ENCODE peak calls at places on chromosome 18, in four cellular contexts. T is psoas muscle; B is CD8-positive, alpha-beta T cell; G is fibroblast of mammary gland. Q is an unnamed sample.

GRCh38 chr18:47756364-47757016 is 174.0 kb downstream of the SMAD2 start:
- DNase-seq in B (peak), G (peak), T (peak), Q (peak)

GRCh38 chr18:57122906-57123510 is 23.9 kb upstream of the BOD1L2 start:
- DNase-seq in T (no peak), G (no peak), B (no peak), Q (no peak)

GRCh38 chr18:69400253-69400975 is at the start of gene DOK6:
- DNase-seq in B (no peak), T (peak), G (peak), Q (no peak)

GRCh38 chr18:79252904-79253633 is 142.7 kb upstream of the NFATC1 start:
- DNase-seq in T (no peak), B (no peak), G (no peak), Q (no peak)

GRCh38 chr18:77107218-77107815 is 25.3 kb downstream of the MBP start:
- DNase-seq in T (no peak), G (peak), B (no peak), Q (no peak)

GRCh38 chr18:30828700-30829099 is 213.8 kb downstream of the DSC3 start:
- DNase-seq in B (no peak), G (no peak), T (no peak), Q (no peak)

GRCh38 chr18:7941533-7941932 is 374.4 kb downstream of the PTPRM start:
- DNase-seq in T (peak), G (no peak), B (no peak), Q (no peak)

GRCh38 chr18:69982417-69982816 is 34.7 kb upstream of the CD226 start:
- DNase-seq in G (no peak), T (no peak), B (no peak), Q (no peak)

GRCh38 chr18:75130591-75131274 is 78.2 kb downstream of the PTGR3 start:
- DNase-seq in G (peak), T (no peak), B (no peak), Q (no peak)

GRCh38 chr18:38961880-38962279 is 1396.3 kb upstream of the CELF4 start:
- DNase-seq in B (no peak), G (no peak), T (no peak), Q (peak)

GRCh38 chr18:74225193-74225840 is 66.4 kb downstream of the CYB5A start:
- DNase-seq in G (no peak), B (no peak), T (no peak), Q (no peak)

GRCh38 chr18:78716022-78716421 is 263.6 kb upstream of the SALL3 start:
- DNase-seq in B (no peak), T (no peak), G (no peak), Q (no peak)

GRCh38 chr18:59617468-59617932 is 79.7 kb downstream of the CCBE1 start:
- DNase-seq in G (no peak), B (no peak), T (no peak), Q (no peak)

GRCh38 chr18:10950876-10951630 is 198.3 kb downstream of the PIEZO2 start:
- DNase-seq in B (no peak), T (no peak), G (no peak), Q (peak)

GRCh38 chr18:22324191-22325131 is 93.3 kb downstream of the CTAGE1 start:
- DNase-seq in G (peak), B (no peak), T (no peak), Q (no peak)

GRCh38 chr18:46302866-46303485 is 198.8 kb downstream of the HAUS1 start:
- DNase-seq in G (no peak), B (no peak), T (no peak), Q (no peak)

GRCh38 chr18:46591821-46592391 is 65.1 kb downstream of the LOXHD1 start:
- DNase-seq in G (no peak), T (no peak), B (no peak), Q (no peak)

GRCh38 chr18:21452381-21452780 is 148.1 kb downstream of the ESCO1 start:
- DNase-seq in T (no peak), G (no peak), B (no peak), Q (no peak)

GRCh38 chr18:662197-662596 is 4.7 kb downstream of the TYMS start:
- DNase-seq in T (no peak), B (no peak), G (no peak), Q (no peak)

GRCh38 chr18:6444484-6445228 is 29.9 kb upstream of the L3MBTL4 start:
- DNase-seq in B (no peak), G (no peak), T (no peak), Q (no peak)

GRCh38 chr18:3692113-3692621 is 242.2 kb downstream of the TGIF1 start:
- DNase-seq in T (no peak), B (no peak), G (no peak), Q (no peak)

GRCh38 chr18:9708057-9708881 is at the start of gene RAB31:
- DNase-seq in B (no peak), G (peak), T (peak), Q (peak)
- TF ChIP-seq CTCF in B (no peak), G (no peak), T (no peak), Q (no peak)

GRCh38 chr18:9106094-9106493 is 3.6 kb downstream of the NDUFV2 start:
- DNase-seq in T (no peak), B (no peak), G (no peak), Q (no peak)
- H3K4me3 ChIP-seq in T (peak), B (no peak), G (no peak), Q (peak)

GRCh38 chr18:29184654-29185053 is 1007.7 kb upstream of the CDH2 start:
- DNase-seq in G (peak), B (no peak), T (no peak), Q (no peak)

GRCh38 chr18:29176681-29177080 is 999.8 kb upstream of the CDH2 start:
- DNase-seq in T (no peak), G (no peak), B (no peak), Q (no peak)

GRCh38 chr18:29185801-29186200 is 1008.9 kb upstream of the CDH2 start:
- DNase-seq in T (no peak), B (no peak), G (no peak), Q (no peak)

DNA sequence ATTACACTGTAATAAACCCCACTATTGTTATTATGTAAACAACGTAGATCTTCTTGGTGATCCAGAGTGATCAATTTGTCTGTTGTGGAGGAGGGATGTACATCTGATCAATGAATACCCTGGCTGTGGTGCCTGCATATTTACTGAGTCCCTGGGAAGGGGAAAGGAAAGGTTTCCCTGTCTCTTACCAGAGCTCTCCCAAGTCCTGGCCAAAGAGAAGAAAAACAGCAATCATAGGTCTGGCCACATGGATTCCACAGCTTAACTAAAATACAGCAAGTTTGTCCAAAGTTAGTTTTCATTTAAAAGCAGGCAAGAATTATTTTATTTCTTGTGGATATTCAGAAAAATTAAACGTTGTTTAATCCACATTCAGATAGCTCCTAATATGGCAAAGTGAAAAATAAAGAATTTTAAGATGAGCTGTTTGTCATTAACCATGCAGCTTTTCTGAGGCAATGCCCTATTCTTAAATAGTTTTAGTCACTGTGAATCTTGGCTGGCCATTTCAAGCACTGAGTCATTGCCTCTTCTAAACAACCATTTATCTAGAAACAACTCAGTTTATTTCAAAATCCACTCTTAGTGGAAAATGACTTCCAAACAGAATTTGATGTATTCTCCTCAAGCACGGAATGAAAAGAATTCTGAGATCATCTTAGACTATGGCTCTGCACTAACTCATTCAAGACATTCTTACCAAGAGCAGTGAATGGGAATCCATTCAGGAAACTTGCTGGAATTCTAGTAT is 1004.4 kb upstream of the CDH2 start:
- DNase-seq in B (no peak), T (no peak), G (peak), Q (no peak)
- TF ChIP-seq CTCF in B (no peak), T (no peak), G (no peak), Q (no peak)

GRCh38 chr18:58247363-58247834 is 203.4 kb downstream of the NEDD4L start:
- DNase-seq in T (no peak), B (no peak), G (no peak), Q (no peak)
- H3K4me3 ChIP-seq in T (peak), B (no peak), G (no peak), Q (no peak)

GRCh38 chr18:55850904-55851303 is 262.9 kb upstream of the TCF4 start:
- DNase-seq in T (no peak), B (no peak), G (no peak), Q (no peak)
- TF ChIP-seq CTCF in T (no peak), B (no peak), G (no peak), Q (no peak)

DNA sequence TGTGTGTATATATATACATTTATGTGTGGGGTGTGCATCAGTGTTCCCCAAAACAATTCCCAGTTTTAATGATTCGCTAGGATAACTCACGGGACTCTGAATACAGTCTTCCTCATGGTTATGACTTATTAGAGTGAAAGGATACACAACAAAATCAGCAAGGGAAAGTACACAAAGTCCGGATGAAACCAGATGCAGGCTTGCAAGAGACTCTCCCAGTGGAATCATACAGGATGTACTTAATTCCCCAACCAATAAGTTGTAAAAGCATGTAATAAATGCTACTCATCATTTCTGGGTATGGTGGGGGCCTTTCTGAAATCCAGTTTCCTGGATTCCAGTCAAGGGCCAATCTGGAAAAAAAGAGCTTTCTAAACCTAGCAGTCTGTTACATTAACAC is 654.1 kb upstream of the SYT4 start:
- DNase-seq in T (no peak), B (no peak), G (peak), Q (no peak)
- H3K4me3 ChIP-seq in T (no peak), B (no peak), G (no peak), Q (no peak)